ENCODE peak calls at places on chromosomes 16 and 17, in ten cellular contexts. P is tibial artery, I is prostate gland, N is astrocyte of the spinal cord, Z is neural progenitor cell, K is AG10803, S is left lung, O is fibroblast of pulmonary artery, L is IMR-90, D is cardiac muscle cell. H is an unnamed sample.

GRCh38 chr16:70395345-70395901 is 43.5 kb downstream of the ST3GAL2 start:
- DNase-seq in P (peak; percentile 75), I (peak; percentile 19), N (peak; percentile 20), Z (peak; percentile 87), K (peak; percentile 26), S (peak; percentile 95), O (peak; percentile 50), L (peak; percentile 22), D (peak; percentile 81), H (no peak)

GRCh38 chr17:38916771-38917170 is 8.6 kb upstream of the LASP1NB start:
- DNase-seq in P (peak; percentile 48), I (no peak), N (no peak), Z (no peak), K (no peak), S (no peak), O (no peak), L (no peak), D (no peak), H (peak; percentile 21)

GRCh38 chr17:68710976-68711375 is 109.8 kb upstream of the FAM20A start:
- DNase-seq in P (no peak), I (no peak), N (no peak), Z (no peak), K (peak; percentile 12), S (no peak), O (no peak), L (no peak), D (no peak), H (no peak)

GRCh38 chr17:13792314-13792713 is 190.6 kb upstream of the HS3ST3A1 start:
- DNase-seq in P (no peak), I (no peak), N (peak; percentile 66), Z (no peak), K (peak; percentile 31), S (no peak), O (peak; percentile 19), L (peak; percentile 34), D (peak; percentile 33), H (no peak)

GRCh38 chr17:14297161-14297851 is 3.6 kb upstream of the HS3ST3B1 start:
- DNase-seq in P (no peak), I (no peak), N (peak; percentile 51), Z (peak; percentile 86), K (peak; percentile 84), S (peak; percentile 90), O (peak; percentile 60), L (no peak), D (peak; percentile 66), H (no peak)

GRCh38 chr17:15157051-15157450 is 108.1 kb downstream of the PMP22 start:
- DNase-seq in P (no peak), I (no peak), N (no peak), Z (no peak), K (peak; percentile 56), S (no peak), O (peak; percentile 10), L (peak; percentile 44), D (no peak), H (no peak)

GRCh38 chr17:39929657-39930407 is 2.3 kb downstream of the LRRC3C start:
- DNase-seq in P (no peak), I (no peak), N (peak; percentile 83), Z (no peak), K (peak; percentile 92), S (no peak), O (peak; percentile 86), L (peak; percentile 82), D (no peak), H (no peak)

GRCh38 chr16:68395167-68395786 is 53.0 kb downstream of the SMPD3 start:
- DNase-seq in P (no peak), I (no peak), N (no peak), Z (no peak), K (no peak), S (no peak), O (no peak), L (no peak), D (no peak), H (no peak)

GRCh38 chr17:76395980-76396379 is 11.6 kb downstream of the SPHK1 start:
- DNase-seq in P (no peak), I (no peak), N (no peak), Z (no peak), K (no peak), S (peak; percentile 79), O (no peak), L (no peak), D (no peak), H (no peak)

GRCh38 chr16:35745821-35746248 is 2286.4 kb downstream of the TP53TG3F start:
- DNase-seq in P (no peak), I (no peak), N (no peak), Z (no peak), K (no peak), S (peak; percentile 39), O (no peak), L (no peak), D (no peak), H (no peak)

GRCh38 chr17:75773808-75774470 is 8.9 kb upstream of the GALK1 start:
- DNase-seq in P (peak; percentile 66), I (no peak), N (no peak), Z (no peak), K (no peak), S (peak; percentile 73), O (no peak), L (no peak), D (no peak), H (peak; percentile 74)

GRCh38 chr17:17921192-17922082 is 50.8 kb downstream of the TOM1L2 start:
- DNase-seq in P (no peak), I (no peak), N (peak; percentile 92), Z (peak; percentile 77), K (peak; percentile 97), S (no peak), O (peak; percentile 93), L (peak; percentile 90), D (peak; percentile 33), H (no peak)

GRCh38 chr17:28975634-28976033 is 24.3 kb upstream of the PHF12 start:
- DNase-seq in P (no peak), I (no peak), N (no peak), Z (no peak), K (no peak), S (no peak), O (no peak), L (no peak), D (no peak), H (no peak)

GRCh38 chr17:63361182-63361581 is 84.9 kb downstream of the CYB561 start:
- DNase-seq in P (no peak), I (no peak), N (no peak), Z (no peak), K (no peak), S (peak; percentile 58), O (no peak), L (no peak), D (no peak), H (no peak)

GRCh38 chr16:14180431-14181059 is 109.4 kb downstream of the MRTFB start:
- DNase-seq in P (no peak), I (no peak), N (no peak), Z (peak; percentile 44), K (no peak), S (no peak), O (no peak), L (no peak), D (peak; percentile 46), H (no peak)

GRCh38 chr16:77738706-77739105 is 16.4 kb downstream of the NUDT7 start:
- DNase-seq in P (no peak), I (no peak), N (no peak), Z (no peak), K (no peak), S (no peak), O (no peak), L (no peak), D (no peak), H (no peak)

GRCh38 chr17:36534881-36535668 is at the start of gene PIGW:
- DNase-seq in P (peak; percentile 93), I (peak; percentile 77), N (peak; percentile 92), Z (peak; percentile 95), K (peak; percentile 87), S (peak; percentile 96), O (peak; percentile 89), L (peak; percentile 85), D (peak; percentile 93), H (peak; percentile 90)
- TF ChIP-seq CTCF in P (no peak), I (peak; percentile 28), N (no peak), Z (no peak), K (no peak), S (no peak), O (no peak), L (no peak), D (peak; percentile 6), H (no peak)

GRCh38 chr16:3183445-3184139 is 4.4 kb upstream of the OR1F1 start:
- DNase-seq in P (no peak), I (no peak), N (no peak), Z (no peak), K (no peak), S (no peak), O (no peak), L (no peak), D (no peak), H (no peak)
- TF ChIP-seq CTCF in P (no peak), I (no peak), N (no peak), Z (no peak), K (no peak), S (no peak), O (no peak), L (no peak), D (no peak), H (no peak)

DNA sequence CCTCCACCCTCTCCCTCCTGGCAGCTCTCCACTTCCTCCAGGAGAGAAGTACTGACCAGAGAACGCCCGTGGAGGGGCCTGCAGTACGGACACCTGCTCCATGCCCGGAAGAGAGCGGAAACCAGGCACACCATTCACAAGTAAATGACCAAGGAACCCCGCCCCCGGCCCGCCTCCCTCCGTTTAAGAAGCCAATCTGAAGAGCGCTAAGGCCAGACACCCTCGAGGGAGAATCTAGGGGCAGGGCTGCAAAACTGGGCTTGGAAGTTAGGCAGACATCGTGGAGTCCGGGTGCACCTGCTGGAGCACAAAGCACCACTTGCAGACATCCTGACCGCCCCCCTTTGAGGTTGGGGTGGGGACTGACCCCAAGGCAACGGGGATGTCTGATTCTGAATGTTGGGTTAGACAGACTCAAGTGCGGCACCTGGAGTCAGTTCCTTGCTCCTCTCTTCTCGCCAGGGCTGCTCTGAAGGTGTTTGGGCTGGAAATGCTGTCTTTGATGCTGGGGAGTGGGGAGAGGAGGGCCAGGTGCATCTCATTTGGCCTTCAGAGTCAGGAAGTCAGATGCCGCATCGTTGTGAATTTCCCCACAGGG is 964 bp upstream of the FAAP100 start:
- DNase-seq in P (peak; percentile 89), I (peak; percentile 73), N (peak; percentile 83), Z (peak; percentile 90), K (peak; percentile 74), S (peak; percentile 81), O (peak; percentile 75), L (peak; percentile 66), D (peak; percentile 89), H (peak; percentile 89)
- TF ChIP-seq CTCF in P (no peak), I (no peak), N (peak; percentile 9), Z (peak; percentile 27), K (no peak), S (no peak), O (no peak), L (no peak), D (no peak), H (no peak)

DNA sequence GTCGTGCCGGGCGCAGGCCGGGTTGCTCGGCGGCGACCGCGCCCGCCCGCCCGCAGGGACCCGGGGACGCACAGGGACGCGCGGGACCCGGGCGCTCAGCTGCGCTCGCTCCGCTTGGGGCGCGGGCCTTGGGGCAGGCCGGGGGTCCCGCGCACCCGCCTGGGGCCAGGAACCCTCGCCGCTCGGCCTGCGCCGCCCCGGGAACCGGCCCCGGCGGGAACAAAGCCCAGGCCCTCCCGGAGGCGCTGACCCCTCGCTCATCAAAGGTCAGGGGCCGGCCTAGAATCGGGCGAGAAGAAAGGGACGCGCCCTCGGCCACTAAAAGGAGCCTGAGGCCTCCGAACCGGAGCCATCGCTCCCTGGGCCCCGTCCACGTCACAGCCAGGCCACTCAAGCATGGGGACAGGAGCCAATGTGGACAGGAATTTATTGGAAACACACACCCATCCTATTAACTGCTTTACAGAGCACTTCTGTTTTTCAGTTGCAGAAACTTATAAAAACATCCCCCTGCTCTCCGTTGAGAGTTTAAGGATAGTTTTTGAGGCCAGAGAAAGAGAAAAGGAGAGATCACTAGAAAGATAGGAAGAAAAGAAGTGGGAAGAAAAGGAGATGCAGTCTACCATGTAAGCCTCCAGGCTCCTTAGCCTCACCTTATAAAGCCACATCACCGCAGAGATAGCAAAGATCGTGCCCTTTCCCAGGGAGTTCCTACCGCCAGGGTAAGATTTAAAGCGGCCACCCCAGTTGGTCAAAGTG is 543 bp upstream of the ZFHX3 start:
- DNase-seq in P (peak; percentile 87), I (peak; percentile 80), N (no peak), Z (peak; percentile 86), K (peak; percentile 60), S (no peak), O (peak; percentile 22), L (no peak), D (peak; percentile 62), H (no peak)
- TF ChIP-seq CTCF in P (no peak), I (peak; percentile 4), N (no peak), Z (no peak), K (no peak), S (no peak), O (no peak), L (no peak), D (no peak), H (no peak)